ENCODE peak calls at places on chromosomes 12 and 14, in ten cellular contexts. N, K, Q, F, H, E, V, C, T and G are unnamed samples.
A peak's percentile ranks its signal among the peaks of the same experiment; 100 is the strongest.

GRCh38 chr12:64968989-64969819 is 144.8 kb downstream of the TBC1D30 start:
- DNase-seq in N (no peak), F (no peak), H (no peak), K (no peak), E (no peak), Q (no peak), V (peak; percentile 20), C (no peak), T (peak; percentile 43), G (peak; percentile 14)

GRCh38 chr14:101132588-101132987 is 229.1 kb upstream of the RTL1 start:
- DNase-seq in N (no peak), K (no peak), Q (no peak), F (no peak), C (no peak), V (no peak), E (no peak), T (no peak), H (peak; percentile 3), G (no peak)

GRCh38 chr12:67137256-67137655 is 131.9 kb upstream of the CAND1 start:
- DNase-seq in N (no peak), F (no peak), Q (no peak), V (no peak), T (no peak), C (no peak), K (no peak), E (no peak), H (no peak), G (peak; percentile 41)

GRCh38 chr14:71985538-71986234 is 53.5 kb downstream of the RGS6 start:
- DNase-seq in F (peak; percentile 19), N (no peak), V (peak; percentile 2), T (no peak), K (no peak), C (no peak), E (no peak), H (no peak), Q (no peak), G (no peak)

GRCh38 chr12:93802293-93802692 is 125.1 kb downstream of the CRADD start:
- DNase-seq in E (no peak), N (no peak), F (no peak), V (no peak), K (no peak), Q (no peak), T (no peak), C (no peak), H (no peak), G (no peak)

GRCh38 chr14:24072436-24072835 is 1.1 kb downstream of the CPNE6 start:
- DNase-seq in V (no peak), N (peak; percentile 18), F (no peak), Q (peak; percentile 36), C (no peak), T (no peak), K (no peak), H (no peak), E (no peak), G (no peak)

GRCh38 chr14:66508547-66508845 is 549 bp downstream of the GPHN start:
- DNase-seq in H (no peak), E (no peak), C (no peak), Q (no peak), V (no peak), K (no peak), N (peak; percentile 61), T (no peak), F (no peak), G (no peak)

GRCh38 chr14:59305836-59306555 is 117.5 kb downstream of the DAAM1 start:
- DNase-seq in T (no peak), C (no peak), V (no peak), H (no peak), E (no peak), F (no peak), K (no peak), Q (no peak), N (no peak), G (no peak)

GRCh38 chr12:8594072-8594471 is 18.6 kb downstream of the AICDA start:
- DNase-seq in N (no peak), V (no peak), T (no peak), F (no peak), C (no peak), E (no peak), H (no peak), K (no peak), Q (no peak), G (no peak)

GRCh38 chr12:38823314-38823713 is 82.1 kb downstream of the CPNE8 start:
- DNase-seq in K (no peak), E (no peak), H (no peak), Q (no peak), C (no peak), V (no peak), T (no peak), N (no peak), F (no peak), G (no peak)

GRCh38 chr14:101357038-101357437 is 204.3 kb upstream of the DIO3 start:
- DNase-seq in E (no peak), C (no peak), V (no peak), N (no peak), K (no peak), F (no peak), Q (no peak), H (no peak), T (peak; percentile 5), G (no peak)

GRCh38 chr14:75153295-75153694 is 23.1 kb downstream of the TMED10 start:
- DNase-seq in C (no peak), K (no peak), T (no peak), E (no peak), N (no peak), V (no peak), Q (no peak), H (no peak), F (peak; percentile 22), G (no peak)

GRCh38 chr14:94823556-94824341 is 53.8 kb upstream of the GSC start:
- DNase-seq in K (no peak), T (no peak), F (no peak), C (no peak), N (no peak), V (peak; percentile 7), Q (no peak), E (no peak), H (no peak), G (peak; percentile 9)

GRCh38 chr12:76503957-76504356 is 55.6 kb downstream of the OSBPL8 start:
- DNase-seq in F (no peak), H (no peak), V (no peak), C (no peak), K (no peak), Q (no peak), T (no peak), N (no peak), E (no peak), G (no peak)

GRCh38 chr12:56657416-56658379 is 11.9 kb upstream of the ATP5F1B start:
- DNase-seq in C (no peak), T (no peak), F (no peak), K (no peak), N (no peak), Q (no peak), V (no peak), H (no peak), E (no peak), G (no peak)

DNA sequence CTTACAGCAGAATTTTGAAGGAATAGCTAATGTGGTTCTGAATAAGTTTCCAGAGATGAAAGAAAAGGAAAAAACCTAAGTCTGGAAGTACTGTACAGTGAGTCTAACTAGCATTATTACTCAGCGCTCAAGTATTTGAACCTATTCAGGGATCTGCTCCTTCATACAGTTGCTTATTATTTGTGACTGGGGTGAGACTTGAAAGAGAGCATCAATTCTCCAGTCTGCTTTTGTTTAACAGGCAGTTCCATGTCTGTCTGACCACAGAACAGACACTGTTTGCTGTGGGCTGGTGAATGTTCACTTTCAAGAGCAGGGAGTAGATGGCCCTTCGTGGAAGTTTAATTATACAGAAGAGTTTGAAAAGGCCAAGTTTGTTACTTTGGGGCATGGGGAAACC is 9.3 kb downstream of the ETV6 start:
- DNase-seq in H (no peak), K (no peak), C (no peak), V (peak; percentile 47), N (no peak), E (no peak), F (no peak), T (no peak), Q (no peak), G (no peak)
- H3K27me3 ChIP-seq in H (no peaks in the 10 kb centered on the region), K (no peaks in the 10 kb centered on the region), C (no peaks in the 10 kb centered on the region), V (no peaks in the 10 kb centered on the region), N (no peaks in the 10 kb centered on the region), E (no peaks in the 10 kb centered on the region), F (no peaks in the 10 kb centered on the region), T (no peaks in the 10 kb centered on the region), Q (no peaks in the 10 kb centered on the region), G (no peaks in the 10 kb centered on the region)

GRCh38 chr12:3097836-3098235 is 20.7 kb downstream of the TSPAN9 start:
- DNase-seq in C (no peak), T (no peak), E (no peak), F (no peak), H (no peak), V (no peak), Q (no peak), N (no peak), K (no peak), G (no peak)
- TF ChIP-seq CTCF in C (no peak), T (no peak), E (no peak), F (no peak), H (no peak), V (no peak), Q (no peak), N (no peak), K (no peak), G (no peak)

GRCh38 chr14:103127356-103127755 is 4.1 kb downstream of the TNFAIP2 start:
- DNase-seq in V (no peak), C (no peak), H (no peak), T (no peak), F (no peak), K (no peak), N (peak; percentile 63), Q (no peak), E (no peak), G (no peak)

GRCh38 chr14:103124501-103125001 is 1.3 kb downstream of the TNFAIP2 start:
- DNase-seq in F (no peak), V (no peak), N (peak; percentile 59), H (no peak), T (no peak), Q (no peak), E (no peak), K (no peak), C (no peak), G (no peak)

GRCh38 chr14:103125098-103126070 is 2.1 kb downstream of the TNFAIP2 start:
- DNase-seq in Q (no peak), C (no peak), K (no peak), N (peak; percentile 49), H (no peak), E (no peak), V (no peak), F (no peak), T (no peak), G (no peak)

GRCh38 chr14:103126873-103127304 is 3.6 kb downstream of the TNFAIP2 start:
- DNase-seq in F (peak; percentile 92), E (no peak), T (no peak), V (no peak), C (no peak), H (no peak), K (peak; percentile 79), Q (peak; percentile 88), N (peak; percentile 73), G (no peak)

GRCh38 chr14:103126088-103126872 is 3.0 kb downstream of the TNFAIP2 start:
- DNase-seq in C (no peak), K (no peak), T (no peak), E (no peak), V (no peak), F (no peak), H (no peak), Q (no peak), N (peak; percentile 38), G (no peak)
- H3K27me3 ChIP-seq in C (no peaks in the 10 kb centered on the region), K (no peaks in the 10 kb centered on the region), T (no peaks in the 10 kb centered on the region), E (no peaks in the 10 kb centered on the region), V (no peaks in the 10 kb centered on the region), F (no peaks in the 10 kb centered on the region), H (peaks cover 13% of the 10 kb centered on the region), Q (no peaks in the 10 kb centered on the region), N (no peaks in the 10 kb centered on the region), G (no peaks in the 10 kb centered on the region)

GRCh38 chr12:13100882-13101769 is 2.3 kb downstream of the GSG1 start:
- DNase-seq in N (peak; percentile 95), T (peak; percentile 92), K (peak; percentile 79), V (peak; percentile 91), Q (peak; percentile 88), E (peak; percentile 81), H (peak; percentile 86), F (peak; percentile 97), C (peak; percentile 81), G (peak; percentile 71)
- TF ChIP-seq CTCF in N (peak; percentile 9), T (peak; percentile 23), K (no peak), V (no peak), Q (no peak), E (peak; percentile 31), H (no peak), F (no peak), C (no peak), G (no peak)